ENCODE peak calls at places on chromosomes 12 and 14, in six cellular contexts. L, A, E, M, Q and N are unnamed samples.

GRCh38 chr12:112606611-112607366 is 184.8 kb upstream of the RPH3A start:
- DNase-seq in L (no peak), A (no peak), E (no peak), M (no peak), Q (no peak), N (no peak)

GRCh38 chr12:39144613-39145061 is 239.2 kb upstream of the CPNE8 start:
- DNase-seq in L (no peak), A (no peak), E (no peak), M (no peak), Q (no peak), N (peak)

GRCh38 chr12:128976120-128976519 is 122.8 kb downstream of the GLT1D1 start:
- DNase-seq in L (no peak), A (no peak), E (no peak), M (peak), Q (no peak), N (peak)

GRCh38 chr14:70793637-70794036 is 15.7 kb downstream of the MAP3K9 start:
- DNase-seq in L (no peak), A (no peak), E (no peak), M (no peak), Q (no peak), N (no peak)

GRCh38 chr12:13573698-13574321 is 377.3 kb downstream of the EMP1 start:
- DNase-seq in L (no peak), A (no peak), E (peak), M (no peak), Q (no peak), N (no peak)

GRCh38 chr12:14904854-14905253 is 19.2 kb upstream of the MGP start:
- DNase-seq in L (no peak), A (no peak), E (no peak), M (no peak), Q (no peak), N (no peak)

GRCh38 chr12:66288121-66288520 is 14.2 kb upstream of the HELB start:
- DNase-seq in L (no peak), A (no peak), E (no peak), M (no peak), Q (peak), N (no peak)

GRCh38 chr12:43882578-43883178 is 46.8 kb downstream of the TMEM117 start:
- DNase-seq in L (no peak), A (no peak), E (peak), M (peak), Q (peak), N (peak)

GRCh38 chr12:32124637-32125036 is 18.0 kb downstream of the BICD1 start:
- DNase-seq in L (no peak), A (no peak), E (no peak), M (peak), Q (no peak), N (no peak)

GRCh38 chr12:108122072-108122471 is 7.0 kb upstream of the WSCD2 start:
- DNase-seq in L (no peak), A (no peak), E (no peak), M (no peak), Q (no peak), N (no peak)

GRCh38 chr14:100466111-100466856 is 120.9 kb downstream of the BEGAIN start:
- DNase-seq in L (no peak), A (no peak), E (no peak), M (no peak), Q (no peak), N (no peak)

GRCh38 chr14:78848234-78848820 is 678.2 kb downstream of the NRXN3 start:
- DNase-seq in L (no peak), A (no peak), E (peak), M (peak), Q (no peak), N (peak)

GRCh38 chr12:93122569-93123091 is 193.5 kb upstream of the EEA1 start:
- DNase-seq in L (no peak), A (no peak), E (peak), M (no peak), Q (no peak), N (no peak)

GRCh38 chr12:86801439-86801838 is 545.2 kb upstream of the MGAT4C start:
- DNase-seq in L (no peak), A (no peak), E (no peak), M (no peak), Q (no peak), N (no peak)

GRCh38 chr14:55605793-55606192 is 25.8 kb downstream of the KTN1 start:
- DNase-seq in L (no peak), A (no peak), E (peak), M (no peak), Q (no peak), N (no peak)

GRCh38 chr12:108689314-108690190 is 41.8 kb downstream of the CORO1C start:
- DNase-seq in L (no peak), A (peak), E (peak), M (no peak), Q (no peak), N (peak)

GRCh38 chr12:7787574-7788315 is 1.5 kb upstream of the NANOG start:
- DNase-seq in L (no peak), A (no peak), E (peak), M (peak), Q (no peak), N (no peak)

GRCh38 chr12:121239335-121239678 is 29.4 kb downstream of the P2RX4 start:
- DNase-seq in L (no peak), A (no peak), E (no peak), M (no peak), Q (no peak), N (no peak)

GRCh38 chr12:121238604-121239334 is 28.8 kb downstream of the P2RX4 start:
- DNase-seq in L (no peak), A (no peak), E (no peak), M (peak), Q (no peak), N (peak)

GRCh38 chr12:121240484-121241202 is 30.7 kb downstream of the P2RX4 start:
- DNase-seq in L (no peak), A (peak), E (no peak), M (peak), Q (peak), N (peak)

GRCh38 chr12:121239704-121240420 is 29.9 kb downstream of the P2RX4 start:
- DNase-seq in L (no peak), A (no peak), E (no peak), M (no peak), Q (no peak), N (no peak)

DNA sequence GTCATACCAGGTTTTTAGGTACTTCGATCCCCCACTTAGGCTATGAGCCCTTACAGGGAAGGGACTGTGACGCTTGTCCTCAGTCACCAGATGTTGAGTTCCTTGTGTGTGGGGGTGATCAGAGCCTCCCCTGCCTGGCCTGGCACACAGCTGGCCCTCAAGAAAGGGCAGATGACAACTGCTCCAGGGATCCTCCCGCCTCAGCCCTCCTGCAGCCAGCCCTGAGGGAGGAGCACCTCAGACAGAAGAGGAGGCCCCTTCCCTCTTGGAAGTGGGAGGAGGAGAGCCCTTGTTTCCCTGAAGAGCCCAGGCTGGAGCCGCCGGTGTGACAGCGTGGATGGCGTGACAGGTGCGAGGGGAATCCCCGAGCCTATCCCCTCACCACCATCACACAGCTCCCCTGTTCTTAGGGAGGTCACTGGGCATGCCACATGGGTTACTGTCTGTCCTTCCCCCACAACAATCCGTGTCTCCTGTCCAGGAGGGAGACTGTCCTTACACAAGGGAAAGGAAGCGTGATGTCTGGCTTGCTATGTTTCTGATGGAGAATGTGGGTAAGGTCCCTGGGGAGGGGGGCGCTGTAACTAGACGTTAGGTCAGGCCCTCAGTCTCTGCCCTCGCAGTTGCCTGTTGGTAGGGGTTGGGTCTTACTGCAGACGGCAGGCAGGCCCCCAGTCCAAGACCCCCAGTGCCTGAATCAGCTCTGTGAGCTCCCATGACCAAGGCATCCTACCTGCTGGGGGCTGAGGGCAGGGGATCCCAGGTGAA is 31.5 kb downstream of the P2RX4 start:
- DNase-seq in L (no peak), A (peak), E (no peak), M (no peak), Q (no peak), N (no peak)
- H3K4me3 ChIP-seq in L (peak), A (peak), E (no peak), M (no peak), Q (peak), N (no peak)

DNA sequence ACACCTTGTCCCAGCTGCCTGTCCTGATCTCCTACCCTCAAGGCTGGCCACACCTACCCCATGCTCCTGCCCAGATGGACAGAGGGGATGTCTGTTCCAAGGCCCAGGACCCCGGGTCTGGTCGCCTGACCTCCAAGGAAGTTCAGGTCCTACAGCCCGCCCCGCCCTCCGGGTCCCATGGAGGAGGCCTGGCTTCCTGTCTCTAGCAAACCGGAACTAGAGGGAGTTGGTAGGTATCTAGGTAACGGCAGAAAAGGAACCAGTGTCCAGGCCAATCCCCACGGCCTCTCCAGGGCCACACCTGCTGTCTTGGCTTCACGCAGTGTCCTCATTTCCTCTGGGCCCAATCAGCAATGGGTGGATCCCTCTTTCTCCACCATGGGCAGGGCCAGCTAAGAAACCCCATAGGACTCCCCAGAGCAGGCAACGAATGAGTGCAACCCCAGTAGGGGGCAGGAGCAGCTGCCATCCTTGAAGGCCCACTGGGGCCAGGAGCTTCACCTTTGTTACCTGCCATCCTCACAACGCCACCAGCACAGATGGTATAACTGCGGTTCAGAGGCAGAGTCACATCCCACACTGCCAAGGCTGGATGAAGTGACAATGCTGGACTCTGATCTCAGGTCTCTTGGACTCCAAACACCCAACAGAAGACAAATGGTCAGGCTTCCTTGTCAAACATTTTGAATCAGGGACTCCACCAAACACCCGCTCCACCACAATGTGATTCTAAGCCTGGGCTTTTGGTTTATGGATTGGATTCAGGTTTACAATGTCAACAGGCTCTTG is 25.1 kb upstream of the RPLP0 start:
- DNase-seq in L (no peak), A (no peak), E (peak), M (no peak), Q (no peak), N (peak)
- H3K4me3 ChIP-seq in L (peak), A (no peak), E (no peak), M (no peak), Q (peak), N (peak)

GRCh38 chr14:92258934-92259333 is 64.0 kb upstream of the SLC24A4 start:
- DNase-seq in L (no peak), A (no peak), E (no peak), M (no peak), Q (no peak), N (no peak)

GRCh38 chr14:92259613-92260357 is 63.2 kb upstream of the SLC24A4 start:
- DNase-seq in L (no peak), A (no peak), E (no peak), M (peak), Q (no peak), N (no peak)

GRCh38 chr14:92252291-92252690 is 70.7 kb upstream of the SLC24A4 start:
- DNase-seq in L (no peak), A (no peak), E (no peak), M (no peak), Q (no peak), N (no peak)

GRCh38 chr14:92253381-92253894 is 69.5 kb upstream of the SLC24A4 start:
- DNase-seq in L (no peak), A (no peak), E (no peak), M (peak), Q (no peak), N (no peak)

DNA sequence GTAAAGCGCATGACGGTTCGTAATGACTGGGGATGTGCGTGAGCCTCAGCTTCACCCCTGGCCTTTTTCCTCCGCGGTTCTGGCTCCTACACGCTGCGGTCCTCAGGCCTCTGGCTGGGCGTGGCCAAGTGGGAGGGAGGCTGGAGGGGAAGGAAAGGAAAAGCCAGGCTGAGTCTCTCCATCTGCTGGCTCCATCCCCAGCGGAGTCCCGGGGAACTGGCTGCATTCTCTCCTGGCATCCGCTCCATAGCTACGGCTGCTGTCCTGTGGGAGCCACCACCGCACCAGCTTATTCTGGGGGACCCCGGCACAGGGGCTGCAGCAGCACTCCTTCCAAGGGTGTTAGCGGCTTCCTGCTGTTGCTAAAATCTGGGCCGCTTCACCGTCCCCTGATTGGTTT is 68.2 kb upstream of the SLC24A4 start:
- DNase-seq in L (no peak), A (peak), E (peak), M (peak), Q (no peak), N (peak)
- H3K4me3 ChIP-seq in L (peak), A (peak), E (no peak), M (peak), Q (no peak), N (no peak)

GRCh38 chr12:116524964-116525379 is 34.2 kb upstream of the MAP1LC3B2 start:
- DNase-seq in L (no peak), A (no peak), E (peak), M (peak), Q (no peak), N (no peak)
- H3K4me3 ChIP-seq in L (peak), A (peak), E (peak), M (no peak), Q (no peak), N (no peak)

DNA sequence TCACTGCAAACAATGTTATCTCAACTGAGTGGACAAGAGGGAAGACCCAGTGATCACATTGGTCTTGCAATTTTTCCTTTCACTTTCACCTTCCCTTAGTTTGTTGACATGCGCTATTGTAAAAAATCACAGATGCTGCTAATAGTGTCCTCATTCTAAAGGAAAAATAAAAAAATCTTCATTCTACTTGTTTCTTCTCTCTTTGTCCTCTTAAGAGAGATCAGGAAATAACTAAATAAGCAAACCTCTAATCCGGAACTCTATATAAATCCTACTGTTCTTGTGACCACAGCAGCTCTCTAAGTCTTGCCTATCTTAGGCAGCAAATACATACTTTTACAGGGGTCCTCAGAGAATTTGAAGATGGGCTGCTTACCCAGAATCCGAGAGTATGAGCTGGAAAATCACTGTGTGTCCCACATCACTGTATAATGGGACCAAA is 257.7 kb downstream of the NAV3 start:
- DNase-seq in L (no peak), A (no peak), E (peak), M (no peak), Q (no peak), N (no peak)
- H3K4me3 ChIP-seq in L (peak), A (no peak), E (peak), M (no peak), Q (no peak), N (no peak)

GRCh38 chr14:63248211-63248610 is 44.0 kb downstream of the RHOJ start:
- DNase-seq in L (no peak), A (no peak), E (peak), M (no peak), Q (no peak), N (no peak)

GRCh38 chr14:63245893-63246292 is 41.6 kb downstream of the RHOJ start:
- DNase-seq in L (no peak), A (no peak), E (no peak), M (no peak), Q (no peak), N (no peak)

GRCh38 chr14:63243646-63244045 is 39.4 kb downstream of the RHOJ start:
- DNase-seq in L (no peak), A (no peak), E (no peak), M (no peak), Q (no peak), N (no peak)

GRCh38 chr14:63249112-63249511 is 44.9 kb downstream of the RHOJ start:
- DNase-seq in L (no peak), A (no peak), E (peak), M (no peak), Q (no peak), N (no peak)
- H3K4me3 ChIP-seq in L (no peak), A (no peak), E (no peak), M (no peak), Q (no peak), N (no peak)

GRCh38 chr12:1474059-1474537 is 120.3 kb downstream of the FBXL14 start:
- DNase-seq in L (no peak), A (no peak), E (peak), M (no peak), Q (no peak), N (no peak)

GRCh38 chr12:1471224-1471623 is 123.2 kb downstream of the FBXL14 start:
- DNase-seq in L (no peak), A (no peak), E (peak), M (no peak), Q (no peak), N (no peak)

GRCh38 chr12:1473418-1473817 is 121.0 kb downstream of the FBXL14 start:
- DNase-seq in L (no peak), A (no peak), E (no peak), M (no peak), Q (peak), N (no peak)

GRCh38 chr12:1470051-1470450 is 124.3 kb downstream of the FBXL14 start:
- DNase-seq in L (no peak), A (no peak), E (no peak), M (no peak), Q (no peak), N (no peak)

GRCh38 chr12:1474567-1475153 is 119.7 kb downstream of the FBXL14 start:
- DNase-seq in L (no peak), A (no peak), E (peak), M (peak), Q (no peak), N (no peak)
- H3K4me3 ChIP-seq in L (no peak), A (peak), E (no peak), M (no peak), Q (no peak), N (no peak)

DNA sequence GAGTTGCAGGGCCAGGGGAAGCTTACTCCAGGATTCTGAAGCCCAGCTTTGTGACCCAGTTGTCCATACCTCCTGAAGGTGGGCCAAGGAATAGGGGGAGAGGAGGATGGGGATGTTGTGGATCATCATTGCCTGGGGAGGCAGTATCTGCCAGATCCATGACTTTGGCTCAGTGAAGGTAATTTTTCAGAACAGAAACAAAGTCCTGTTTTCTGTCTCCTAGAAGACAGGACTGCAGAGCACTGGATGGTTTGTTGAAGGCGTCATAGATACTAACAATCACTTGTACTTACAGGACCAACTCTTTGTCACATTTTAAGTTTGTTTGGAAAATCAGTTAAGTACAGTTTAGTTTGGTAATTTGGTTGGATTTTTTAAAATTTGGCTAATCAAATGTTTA is 38.4 kb downstream of the ANO6 start:
- DNase-seq in L (no peak), A (no peak), E (no peak), M (no peak), Q (no peak), N (no peak)
- H3K4me3 ChIP-seq in L (no peak), A (no peak), E (no peak), M (no peak), Q (no peak), N (no peak)